ENCODE peak calls at places on chromosomes 5 and 9, in four cellular contexts. One of them, this sample, is unnamed.

GRCh38 chr5:113190347-113190746 is 213.7 kb downstream of the DCP2 start:
- DNase-seq in AG08396: no peak
- DNase-seq in iris pigment epithelial cell: no peak
- DNase-seq in RPMI7951: peak; percentile 14
- DNase-seq in this sample: no peak

GRCh38 chr9:86634501-86634900 is 280.3 kb upstream of the TUT7 start:
- DNase-seq in iris pigment epithelial cell: no peak
- DNase-seq in AG08396: no peak
- DNase-seq in RPMI7951: no peak
- DNase-seq in this sample: no peak

GRCh38 chr5:154830596-154830995 is 19.8 kb downstream of the FAXDC2 start:
- DNase-seq in iris pigment epithelial cell: no peak
- DNase-seq in AG08396: no peak
- DNase-seq in RPMI7951: no peak
- DNase-seq in this sample: no peak

GRCh38 chr5:106254784-106255183 is 1416.0 kb downstream of the EFNA5 start:
- DNase-seq in AG08396: no peak
- DNase-seq in RPMI7951: no peak
- DNase-seq in iris pigment epithelial cell: no peak
- DNase-seq in this sample: no peak

GRCh38 chr5:78537821-78538220 is 110.8 kb downstream of the LHFPL2 start:
- DNase-seq in iris pigment epithelial cell: peak; percentile 65
- DNase-seq in RPMI7951: peak; percentile 37
- DNase-seq in AG08396: peak; percentile 44
- DNase-seq in this sample: peak; percentile 54

GRCh38 chr5:99019812-99020697 is 91.2 kb upstream of the CHD1 start:
- DNase-seq in iris pigment epithelial cell: peak; percentile 85
- DNase-seq in RPMI7951: peak; percentile 83
- DNase-seq in AG08396: peak; percentile 41
- DNase-seq in this sample: peak; percentile 82

GRCh38 chr5:132546108-132546507 is 2.8 kb upstream of the IL5 start:
- DNase-seq in RPMI7951: no peak
- DNase-seq in iris pigment epithelial cell: no peak
- DNase-seq in AG08396: no peak
- DNase-seq in this sample: no peak

GRCh38 chr5:132251220-132251725 is 6.2 kb upstream of the PDLIM4 start:
- DNase-seq in RPMI7951: peak; percentile 86
- DNase-seq in AG08396: no peak
- DNase-seq in iris pigment epithelial cell: peak; percentile 33
- DNase-seq in this sample: no peak

GRCh38 chr9:12684923-12685468 is 8.2 kb upstream of the TYRP1 start:
- DNase-seq in RPMI7951: no peak
- DNase-seq in AG08396: no peak
- DNase-seq in iris pigment epithelial cell: peak; percentile 73
- DNase-seq in this sample: no peak

GRCh38 chr5:160021818-160022446 is 13.0 kb downstream of the TTC1 start:
- DNase-seq in AG08396: peak; percentile 54
- DNase-seq in iris pigment epithelial cell: peak; percentile 71
- DNase-seq in RPMI7951: peak; percentile 53
- DNase-seq in this sample: peak; percentile 44

GRCh38 chr5:14812166-14812565 is 59.4 kb downstream of the ANKH start:
- DNase-seq in AG08396: no peak
- DNase-seq in iris pigment epithelial cell: no peak
- DNase-seq in RPMI7951: no peak
- DNase-seq in this sample: no peak

GRCh38 chr9:82101475-82101874 is 112.9 kb downstream of the SPATA31D1 start:
- DNase-seq in AG08396: no peak
- DNase-seq in iris pigment epithelial cell: no peak
- DNase-seq in RPMI7951: no peak
- DNase-seq in this sample: no peak

GRCh38 chr9:79651251-79651795 is 79.6 kb downstream of the TLE4 start:
- DNase-seq in AG08396: no peak
- DNase-seq in iris pigment epithelial cell: peak; percentile 37
- DNase-seq in RPMI7951: no peak
- DNase-seq in this sample: no peak

GRCh38 chr5:122077451-122078115 is 476 bp downstream of the LOX start:
- DNase-seq in RPMI7951: peak; percentile 47
- DNase-seq in AG08396: peak; percentile 34
- DNase-seq in iris pigment epithelial cell: no peak
- DNase-seq in this sample: peak; percentile 63

GRCh38 chr9:33234511-33235467 is 5.2 kb upstream of the SPINK4 start:
- DNase-seq in iris pigment epithelial cell: peak; percentile 76
- DNase-seq in RPMI7951: no peak
- DNase-seq in AG08396: no peak
- DNase-seq in this sample: no peak

GRCh38 chr9:90013778-90014177 is 409.0 kb downstream of the GADD45G start:
- DNase-seq in AG08396: no peak
- DNase-seq in iris pigment epithelial cell: no peak
- DNase-seq in RPMI7951: no peak
- DNase-seq in this sample: no peak

GRCh38 chr5:109455598-109456096 is 45.9 kb upstream of the PJA2 start:
- DNase-seq in AG08396: peak; percentile 71
- DNase-seq in iris pigment epithelial cell: peak; percentile 100
- DNase-seq in RPMI7951: peak; percentile 86
- DNase-seq in this sample: peak; percentile 98

This sample was measured in Daoy.